ENCODE peak calls at places on chromosome 16, in ten cellular contexts. B is dermis blood vessel endothelial cell; Q is hepatocyte; D is colonic mucosa; M is dermis microvascular lymphatic vessel endothelial cell; Z is adrenal gland; S is activated T-cell treated with anti-CD3 and anti-CD28 coated beads, Interleukin-2, amount 50 U/mL, for 72 hours; Y is heart right ventricle; N is AG04450; O is activated CD4-positive, CD25-positive, alpha-beta regulatory T cell. P is an unnamed sample.

GRCh38 chr16:87344931-87345631 is 27.9 kb upstream of the C16orf95 start:
- DNase-seq in B (peak), Q (no peak), D (peak), M (peak), Z (no peak), S (peak), Y (no peak), N (no peak), O (peak), P (peak)

GRCh38 chr16:23482778-23483177 is 27.5 kb downstream of the GGA2 start:
- DNase-seq in B (no peak), Q (no peak), D (no peak), M (no peak), Z (no peak), S (peak), Y (no peak), N (no peak), O (no peak), P (no peak)

GRCh38 chr16:6279261-6279660 is 1053.4 kb upstream of the RBFOX1 start:
- DNase-seq in B (no peak), Q (no peak), D (no peak), M (no peak), Z (no peak), S (no peak), Y (no peak), N (no peak), O (no peak), P (no peak)

GRCh38 chr16:23516366-23517137 is 6.3 kb upstream of the GGA2 start:
- DNase-seq in B (no peak), Q (no peak), D (no peak), M (no peak), Z (no peak), S (no peak), Y (no peak), N (no peak), O (no peak), P (no peak)

GRCh38 chr16:70579648-70580630 is 56.3 kb downstream of the SF3B3 start:
- DNase-seq in B (no peak), Q (no peak), D (peak), M (no peak), Z (no peak), S (no peak), Y (peak), N (no peak), O (no peak), P (no peak)

GRCh38 chr16:86549076-86549892 is 5.8 kb downstream of the MTHFSD start:
- DNase-seq in B (no peak), Q (no peak), D (no peak), M (no peak), Z (no peak), S (peak), Y (no peak), N (no peak), O (no peak), P (no peak)

GRCh38 chr16:27826081-27826892 is 237.2 kb downstream of the GSG1L start:
- DNase-seq in B (no peak), Q (no peak), D (no peak), M (no peak), Z (no peak), S (no peak), Y (no peak), N (no peak), O (no peak), P (no peak)

GRCh38 chr16:28012031-28012445 is 51.5 kb downstream of the GSG1L start:
- DNase-seq in B (no peak), Q (no peak), D (no peak), M (no peak), Z (no peak), S (no peak), Y (no peak), N (peak), O (no peak), P (no peak)

GRCh38 chr16:85653226-85653917 is 35.4 kb downstream of the GINS2 start:
- DNase-seq in B (no peak), Q (no peak), D (no peak), M (peak), Z (peak), S (no peak), Y (peak), N (no peak), O (no peak), P (no peak)

GRCh38 chr16:72066747-72067146 is 3.7 kb downstream of the HPR start:
- DNase-seq in B (peak), Q (peak), D (no peak), M (peak), Z (no peak), S (no peak), Y (no peak), N (peak), O (no peak), P (peak)

GRCh38 chr16:89330177-89330856 is 112.8 kb downstream of the ZNF778 start:
- DNase-seq in B (peak), Q (no peak), D (no peak), M (peak), Z (no peak), S (no peak), Y (no peak), N (no peak), O (no peak), P (peak)

GRCh38 chr16:81838794-81839193 is 59.7 kb downstream of the PLCG2 start:
- DNase-seq in B (peak), Q (no peak), D (no peak), M (peak), Z (no peak), S (no peak), Y (no peak), N (no peak), O (no peak), P (no peak)

GRCh38 chr16:26665166-26665939 is 401.4 kb upstream of the C16orf82 start:
- DNase-seq in B (no peak), Q (no peak), D (no peak), M (no peak), Z (no peak), S (peak), Y (no peak), N (no peak), O (no peak), P (peak)

GRCh38 chr16:87392823-87393679 is 915 bp downstream of the MAP1LC3B start:
- DNase-seq in B (peak), Q (peak), D (peak), M (peak), Z (peak), S (peak), Y (peak), N (no peak), O (no peak), P (no peak)

GRCh38 chr16:86510465-86511261 is at the start of gene FOXF1:
- DNase-seq in B (peak), Q (no peak), D (no peak), M (no peak), Z (no peak), S (no peak), Y (peak), N (peak), O (no peak), P (no peak)

GRCh38 chr16:22188595-22189442 is 17.3 kb upstream of the EEF2K start:
- DNase-seq in B (peak), Q (peak), D (peak), M (peak), Z (peak), S (peak), Y (peak), N (peak), O (peak), P (peak)

GRCh38 chr16:48165961-48166578 is 10.3 kb upstream of the ABCC12 start:
- DNase-seq in B (peak), Q (no peak), D (no peak), M (peak), Z (no peak), S (no peak), Y (no peak), N (no peak), O (no peak), P (no peak)

GRCh38 chr16:49592507-49593422 is 219.2 kb downstream of the C16orf78 start:
- DNase-seq in B (peak), Q (peak), D (no peak), M (peak), Z (peak), S (peak), Y (no peak), N (no peak), O (no peak), P (peak)

GRCh38 chr16:28067604-28068382 is 4.3 kb upstream of the GSG1L start:
- DNase-seq in B (peak), Q (no peak), D (no peak), M (peak), Z (no peak), S (no peak), Y (no peak), N (no peak), O (no peak), P (no peak)

GRCh38 chr16:55660026-55660425 is 4.2 kb downstream of the SLC6A2 start:
- DNase-seq in B (no peak), Q (no peak), D (no peak), M (no peak), Z (no peak), S (no peak), Y (no peak), N (no peak), O (no peak), P (no peak)

P was measured in NCI-H1417.